ENCODE peak calls at places on chromosomes 5 and 9, in six cellular contexts. One of them, this sample, is unnamed.

GRCh38 chr5:172010278-172010677 is 3.8 kb upstream of the FBXW11 start:
- DNase-seq in upper lobe of right lung: no peak
- DNase-seq in AG04449: no peak
- DNase-seq in pancreas: no peak
- DNase-seq in lower leg skin: no peak
- DNase-seq in endothelial cell of umbilical vein: no peak
- DNase-seq in this sample: no peak

GRCh38 chr5:156148307-156148706 is 178.7 kb upstream of the SGCD start:
- DNase-seq in upper lobe of right lung: no peak
- DNase-seq in AG04449: no peak
- DNase-seq in pancreas: no peak
- DNase-seq in lower leg skin: no peak
- DNase-seq in endothelial cell of umbilical vein: no peak
- DNase-seq in this sample: no peak

GRCh38 chr9:119861801-119862200 is 492.6 kb upstream of the BRINP1 start:
- DNase-seq in upper lobe of right lung: no peak
- DNase-seq in AG04449: no peak
- DNase-seq in pancreas: no peak
- DNase-seq in lower leg skin: no peak
- DNase-seq in endothelial cell of umbilical vein: no peak
- DNase-seq in this sample: no peak

GRCh38 chr9:38421498-38422211 is 2.6 kb downstream of the IGFBPL1 start:
- DNase-seq in upper lobe of right lung: no peak
- DNase-seq in AG04449: no peak
- DNase-seq in pancreas: no peak
- DNase-seq in lower leg skin: no peak
- DNase-seq in endothelial cell of umbilical vein: no peak
- DNase-seq in this sample: no peak

GRCh38 chr9:86201474-86202337 is 57.8 kb downstream of the C9orf153 start:
- DNase-seq in upper lobe of right lung: no peak
- DNase-seq in AG04449: no peak
- DNase-seq in pancreas: no peak
- DNase-seq in lower leg skin: no peak
- DNase-seq in endothelial cell of umbilical vein: no peak
- DNase-seq in this sample: no peak

GRCh38 chr9:128892223-128892892 is 10.4 kb downstream of the LRRC8A start:
- DNase-seq in upper lobe of right lung: peak
- DNase-seq in AG04449: no peak
- DNase-seq in pancreas: peak
- DNase-seq in lower leg skin: peak
- DNase-seq in endothelial cell of umbilical vein: peak
- DNase-seq in this sample: peak

GRCh38 chr9:119951090-119951489 is 581.9 kb upstream of the BRINP1 start:
- DNase-seq in upper lobe of right lung: no peak
- DNase-seq in AG04449: peak
- DNase-seq in pancreas: no peak
- DNase-seq in lower leg skin: no peak
- DNase-seq in endothelial cell of umbilical vein: no peak
- DNase-seq in this sample: peak

GRCh38 chr5:43191740-43192557 is at the start of gene NIM1K:
- DNase-seq in upper lobe of right lung: peak
- DNase-seq in AG04449: no peak
- DNase-seq in pancreas: peak
- DNase-seq in lower leg skin: peak
- DNase-seq in endothelial cell of umbilical vein: peak
- DNase-seq in this sample: no peak

GRCh38 chr9:33029106-33029788 is 4.2 kb downstream of the DNAJA1 start:
- DNase-seq in upper lobe of right lung: no peak
- DNase-seq in AG04449: no peak
- DNase-seq in pancreas: no peak
- DNase-seq in lower leg skin: no peak
- DNase-seq in endothelial cell of umbilical vein: no peak
- DNase-seq in this sample: no peak

GRCh38 chr5:139636207-139636792 is 11.8 kb upstream of the CXXC5 start:
- DNase-seq in upper lobe of right lung: no peak
- DNase-seq in AG04449: no peak
- DNase-seq in pancreas: no peak
- DNase-seq in lower leg skin: no peak
- DNase-seq in endothelial cell of umbilical vein: no peak
- DNase-seq in this sample: no peak

GRCh38 chr5:140821375-140822280 is at the start of gene PCDHA5:
- DNase-seq in upper lobe of right lung: no peak
- DNase-seq in AG04449: no peak
- DNase-seq in pancreas: no peak
- DNase-seq in lower leg skin: no peak
- DNase-seq in endothelial cell of umbilical vein: peak
- DNase-seq in this sample: no peak

GRCh38 chr5:170000155-170000554 is 19.9 kb upstream of the INSYN2B start:
- DNase-seq in upper lobe of right lung: no peak
- DNase-seq in AG04449: no peak
- DNase-seq in pancreas: no peak
- DNase-seq in lower leg skin: no peak
- DNase-seq in endothelial cell of umbilical vein: no peak
- DNase-seq in this sample: no peak

GRCh38 chr5:159049844-159050318 is 49.8 kb downstream of the EBF1 start:
- DNase-seq in upper lobe of right lung: no peak
- DNase-seq in AG04449: no peak
- DNase-seq in pancreas: no peak
- DNase-seq in lower leg skin: no peak
- DNase-seq in endothelial cell of umbilical vein: peak
- DNase-seq in this sample: no peak

GRCh38 chr9:104778802-104779201 is 14.9 kb downstream of the NIPSNAP3B start:
- DNase-seq in upper lobe of right lung: no peak
- DNase-seq in AG04449: no peak
- DNase-seq in pancreas: no peak
- DNase-seq in lower leg skin: no peak
- DNase-seq in endothelial cell of umbilical vein: no peak
- DNase-seq in this sample: no peak

GRCh38 chr5:168273056-168273980 is 18.1 kb upstream of the WWC1 start:
- DNase-seq in upper lobe of right lung: no peak
- DNase-seq in AG04449: no peak
- DNase-seq in pancreas: no peak
- DNase-seq in lower leg skin: no peak
- DNase-seq in endothelial cell of umbilical vein: no peak
- DNase-seq in this sample: no peak

GRCh38 chr5:69217154-69217731 is 17.4 kb upstream of the CDK7 start:
- DNase-seq in upper lobe of right lung: no peak
- DNase-seq in AG04449: no peak
- DNase-seq in pancreas: no peak
- DNase-seq in lower leg skin: no peak
- DNase-seq in endothelial cell of umbilical vein: peak
- DNase-seq in this sample: no peak

GRCh38 chr5:179118338-179118737 is 58.2 kb downstream of the ZNF354C start:
- DNase-seq in upper lobe of right lung: no peak
- DNase-seq in AG04449: no peak
- DNase-seq in pancreas: no peak
- DNase-seq in lower leg skin: no peak
- DNase-seq in endothelial cell of umbilical vein: no peak
- DNase-seq in this sample: no peak

GRCh38 chr5:2582507-2582906 is 169.0 kb downstream of the IRX2 start:
- DNase-seq in upper lobe of right lung: no peak
- DNase-seq in AG04449: no peak
- DNase-seq in pancreas: no peak
- DNase-seq in lower leg skin: no peak
- DNase-seq in endothelial cell of umbilical vein: no peak
- DNase-seq in this sample: no peak

GRCh38 chr5:10542151-10542550 is 21.7 kb upstream of the ANKRD33B start:
- DNase-seq in upper lobe of right lung: no peak
- DNase-seq in AG04449: no peak
- DNase-seq in pancreas: no peak
- DNase-seq in lower leg skin: no peak
- DNase-seq in endothelial cell of umbilical vein: no peak
- DNase-seq in this sample: no peak

GRCh38 chr5:151757233-151758140 is 944 bp downstream of the ATOX1 start:
- DNase-seq in upper lobe of right lung: no peak
- DNase-seq in AG04449: no peak
- DNase-seq in pancreas: no peak
- DNase-seq in lower leg skin: peak
- DNase-seq in endothelial cell of umbilical vein: no peak
- DNase-seq in this sample: no peak

GRCh38 chr9:32589083-32589713 is 16.2 kb upstream of the NDUFB6 start:
- DNase-seq in upper lobe of right lung: no peak
- DNase-seq in AG04449: no peak
- DNase-seq in pancreas: no peak
- DNase-seq in lower leg skin: no peak
- DNase-seq in endothelial cell of umbilical vein: peak
- DNase-seq in this sample: peak

GRCh38 chr5:175059687-175060194 is 335.4 kb downstream of the MSX2 start:
- DNase-seq in upper lobe of right lung: no peak
- DNase-seq in AG04449: no peak
- DNase-seq in pancreas: no peak
- DNase-seq in lower leg skin: no peak
- DNase-seq in endothelial cell of umbilical vein: no peak
- DNase-seq in this sample: no peak

GRCh38 chr5:76498328-76498727 is 95.2 kb downstream of the IQGAP2 start:
- DNase-seq in upper lobe of right lung: no peak
- DNase-seq in AG04449: no peak
- DNase-seq in pancreas: no peak
- DNase-seq in lower leg skin: no peak
- DNase-seq in endothelial cell of umbilical vein: no peak
- DNase-seq in this sample: no peak

GRCh38 chr9:71592400-71592799 is 175.9 kb downstream of the CEMIP2 start:
- DNase-seq in upper lobe of right lung: no peak
- DNase-seq in AG04449: no peak
- DNase-seq in pancreas: no peak
- DNase-seq in lower leg skin: no peak
- DNase-seq in endothelial cell of umbilical vein: no peak
- DNase-seq in this sample: no peak

GRCh38 chr9:123686131-123686848 is 243.6 kb downstream of the DENND1A start:
- DNase-seq in upper lobe of right lung: no peak
- DNase-seq in AG04449: no peak
- DNase-seq in pancreas: no peak
- DNase-seq in lower leg skin: peak
- DNase-seq in endothelial cell of umbilical vein: peak
- DNase-seq in this sample: peak

GRCh38 chr5:31193591-31194457 is at the start of gene CDH6:
- DNase-seq in upper lobe of right lung: peak
- DNase-seq in AG04449: no peak
- DNase-seq in pancreas: peak
- DNase-seq in lower leg skin: no peak
- DNase-seq in endothelial cell of umbilical vein: no peak
- DNase-seq in this sample: no peak

GRCh38 chr5:180127682-180128670 is 56.4 kb upstream of the RNF130 start:
- DNase-seq in upper lobe of right lung: peak
- DNase-seq in AG04449: no peak
- DNase-seq in pancreas: no peak
- DNase-seq in lower leg skin: peak
- DNase-seq in endothelial cell of umbilical vein: no peak
- DNase-seq in this sample: no peak

GRCh38 chr9:130380920-130381469 is 63.8 kb upstream of the ASS1 start:
- DNase-seq in upper lobe of right lung: no peak
- DNase-seq in AG04449: no peak
- DNase-seq in pancreas: no peak
- DNase-seq in lower leg skin: no peak
- DNase-seq in endothelial cell of umbilical vein: no peak
- DNase-seq in this sample: no peak

GRCh38 chr9:123562844-123563346 is 206.9 kb downstream of the CRB2 start:
- DNase-seq in upper lobe of right lung: no peak
- DNase-seq in AG04449: peak
- DNase-seq in pancreas: no peak
- DNase-seq in lower leg skin: no peak
- DNase-seq in endothelial cell of umbilical vein: no peak
- DNase-seq in this sample: no peak

GRCh38 chr5:134541736-134542376 is 16.4 kb downstream of the JADE2 start:
- DNase-seq in upper lobe of right lung: peak
- DNase-seq in AG04449: no peak
- DNase-seq in pancreas: peak
- DNase-seq in lower leg skin: no peak
- DNase-seq in endothelial cell of umbilical vein: peak
- DNase-seq in this sample: no peak

GRCh38 chr9:18343799-18344198 is 130.2 kb upstream of the ADAMTSL1 start:
- DNase-seq in upper lobe of right lung: no peak
- DNase-seq in AG04449: no peak
- DNase-seq in pancreas: no peak
- DNase-seq in lower leg skin: no peak
- DNase-seq in endothelial cell of umbilical vein: no peak
- DNase-seq in this sample: no peak

GRCh38 chr9:117411547-117411946 is 3.3 kb downstream of the ASTN2 start:
- DNase-seq in upper lobe of right lung: no peak
- DNase-seq in AG04449: no peak
- DNase-seq in pancreas: peak
- DNase-seq in lower leg skin: no peak
- DNase-seq in endothelial cell of umbilical vein: no peak
- DNase-seq in this sample: no peak

GRCh38 chr9:88053888-88054501 is 79.7 kb upstream of the CDK20 start:
- DNase-seq in upper lobe of right lung: no peak
- DNase-seq in AG04449: no peak
- DNase-seq in pancreas: no peak
- DNase-seq in lower leg skin: no peak
- DNase-seq in endothelial cell of umbilical vein: no peak
- DNase-seq in this sample: no peak

GRCh38 chr9:107481035-107481434 is 8.5 kb downstream of the KLF4 start:
- DNase-seq in upper lobe of right lung: no peak
- DNase-seq in AG04449: no peak
- DNase-seq in pancreas: no peak
- DNase-seq in lower leg skin: no peak
- DNase-seq in endothelial cell of umbilical vein: peak
- DNase-seq in this sample: no peak
- TF ChIP-seq CTCF in upper lobe of right lung: peak
- TF ChIP-seq CTCF in AG04449: no peak
- TF ChIP-seq CTCF in pancreas: no peak
- TF ChIP-seq CTCF in lower leg skin: no peak
- TF ChIP-seq CTCF in endothelial cell of umbilical vein: no peak
- TF ChIP-seq CTCF in this sample: no peak

DNA sequence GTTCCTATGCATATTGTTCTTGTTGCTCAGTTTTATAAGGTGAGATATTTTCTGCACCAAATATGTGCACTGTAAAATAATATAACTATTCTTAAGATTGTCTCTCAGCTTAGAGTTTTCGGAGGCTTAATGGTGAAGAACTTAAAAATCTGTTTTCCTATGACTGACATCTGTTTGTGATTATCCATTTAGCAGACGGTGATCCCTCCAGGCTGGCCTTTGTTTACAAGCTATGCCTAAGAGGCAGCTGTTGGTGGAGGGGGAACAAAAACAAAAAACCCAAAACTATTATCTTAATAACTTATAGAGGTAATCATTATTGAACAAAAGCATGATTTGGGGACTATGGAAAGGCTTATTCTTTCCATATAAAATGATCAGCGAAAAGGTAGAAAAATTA is 660 bp downstream of the PDCD1LG2 start:
- DNase-seq in upper lobe of right lung: no peak
- DNase-seq in AG04449: no peak
- DNase-seq in pancreas: no peak
- DNase-seq in lower leg skin: no peak
- DNase-seq in endothelial cell of umbilical vein: no peak
- DNase-seq in this sample: no peak
- H3K4me3 ChIP-seq in upper lobe of right lung: peak
- H3K4me3 ChIP-seq in AG04449: peak
- H3K4me3 ChIP-seq in pancreas: no peak
- H3K4me3 ChIP-seq in lower leg skin: no peak
- H3K4me3 ChIP-seq in endothelial cell of umbilical vein: peak
- H3K4me3 ChIP-seq in this sample: no peak

GRCh38 chr9:23041466-23041865 is 594.8 kb downstream of the DMRTA1 start:
- DNase-seq in upper lobe of right lung: no peak
- DNase-seq in AG04449: no peak
- DNase-seq in pancreas: no peak
- DNase-seq in lower leg skin: no peak
- DNase-seq in endothelial cell of umbilical vein: peak
- DNase-seq in this sample: no peak
- TF ChIP-seq CTCF in upper lobe of right lung: no peak
- TF ChIP-seq CTCF in AG04449: no peak
- TF ChIP-seq CTCF in pancreas: no peak
- TF ChIP-seq CTCF in lower leg skin: no peak
- TF ChIP-seq CTCF in endothelial cell of umbilical vein: no peak
- TF ChIP-seq CTCF in this sample: no peak

GRCh38 chr9:126676685-126677143 is 63.0 kb downstream of the LMX1B start:
- DNase-seq in upper lobe of right lung: no peak
- DNase-seq in AG04449: no peak
- DNase-seq in pancreas: no peak
- DNase-seq in lower leg skin: no peak
- DNase-seq in endothelial cell of umbilical vein: no peak
- DNase-seq in this sample: no peak
- H3K4me3 ChIP-seq in upper lobe of right lung: no peak
- H3K4me3 ChIP-seq in AG04449: no peak
- H3K4me3 ChIP-seq in pancreas: no peak
- H3K4me3 ChIP-seq in lower leg skin: no peak
- H3K4me3 ChIP-seq in endothelial cell of umbilical vein: no peak
- H3K4me3 ChIP-seq in this sample: no peak